ENCODE peak calls at places on chromosomes 13 and 19, in eight cellular contexts. D is tibial nerve, T is heart right ventricle, A is GM23338, R is hepatocyte, F is stomach, K is left ventricle myocardium inferior, C is left lung. U is an unnamed sample.

GRCh38 chr19:51361228-51361627 is 5.0 kb downstream of the ETFB start:
- DNase-seq in D (no peak), T (no peak), A (no peak), R (no peak), F (no peak), K (no peak), C (no peak), U (no peak)

GRCh38 chr13:62293081-62293480 is 877.4 kb upstream of the PCDH20 start:
- DNase-seq in D (no peak), T (no peak), A (no peak), R (peak; percentile 4), F (no peak), K (no peak), C (no peak), U (no peak)

GRCh38 chr13:98990701-98991100 is 12.8 kb upstream of the DOCK9 start:
- DNase-seq in D (no peak), T (no peak), A (peak; percentile 65), R (no peak), F (no peak), K (no peak), C (no peak), U (no peak)

GRCh38 chr13:102399791-102400618 is 1.8 kb downstream of the FGF14 start:
- DNase-seq in D (no peak), T (no peak), A (peak; percentile 55), R (no peak), F (no peak), K (peak; percentile 25), C (no peak), U (peak; percentile 60)

GRCh38 chr13:100610399-100611347 is 22.1 kb upstream of the GGACT start:
- DNase-seq in D (no peak), T (no peak), A (no peak), R (no peak), F (no peak), K (no peak), C (no peak), U (no peak)

GRCh38 chr13:26024558-26024957 is 27.3 kb downstream of the SHISA2 start:
- DNase-seq in D (no peak), T (no peak), A (no peak), R (no peak), F (peak; percentile 49), K (no peak), C (no peak), U (no peak)

GRCh38 chr13:67619987-67620386 is 389.9 kb upstream of the PCDH9 start:
- DNase-seq in D (no peak), T (no peak), A (no peak), R (peak; percentile 4), F (no peak), K (no peak), C (no peak), U (no peak)

GRCh38 chr13:113658836-113659235 is 838 bp upstream of the ATP4B start:
- DNase-seq in D (peak; percentile 2), T (no peak), A (no peak), R (no peak), F (peak; percentile 23), K (peak; percentile 0), C (peak; percentile 11), U (peak; percentile 32)

GRCh38 chr19:42290523-42291436 is 11.2 kb upstream of the PRR19 start:
- DNase-seq in D (no peak), T (no peak), A (peak; percentile 44), R (no peak), F (no peak), K (no peak), C (no peak), U (peak; percentile 47)

GRCh38 chr13:106916329-106916728 is 348.4 kb upstream of the ARGLU1 start:
- DNase-seq in D (no peak), T (no peak), A (no peak), R (no peak), F (no peak), K (no peak), C (no peak), U (no peak)

GRCh38 chr13:99778500-99778899 is 193.1 kb downstream of the ZIC5 start:
- DNase-seq in D (no peak), T (no peak), A (no peak), R (no peak), F (no peak), K (no peak), C (no peak), U (no peak)

GRCh38 chr13:34654203-34654602 is 287.9 kb upstream of the NBEA start:
- DNase-seq in D (no peak), T (no peak), A (peak; percentile 9), R (no peak), F (no peak), K (no peak), C (no peak), U (no peak)

GRCh38 chr19:27672309-27673047 is 1540.5 kb downstream of the UQCRFS1 start:
- DNase-seq in D (no peak), T (peak; percentile 56), A (no peak), R (no peak), F (peak; percentile 15), K (peak; percentile 32), C (no peak), U (no peak)

GRCh38 chr19:11987405-11988231 is 22.8 kb downstream of the ZNF763 start:
- DNase-seq in D (peak; percentile 92), T (peak; percentile 96), A (peak; percentile 99), R (peak; percentile 98), F (peak; percentile 97), K (peak; percentile 97), C (peak; percentile 98), U (peak; percentile 97)

GRCh38 chr19:11984986-11985385 is 20.1 kb downstream of the ZNF763 start:
- DNase-seq in D (no peak), T (no peak), A (peak; percentile 94), R (no peak), F (no peak), K (no peak), C (no peak), U (no peak)

GRCh38 chr19:11986754-11987153 is 21.9 kb downstream of the ZNF763 start:
- DNase-seq in D (no peak), T (no peak), A (peak; percentile 30), R (no peak), F (no peak), K (no peak), C (no peak), U (no peak)

DNA sequence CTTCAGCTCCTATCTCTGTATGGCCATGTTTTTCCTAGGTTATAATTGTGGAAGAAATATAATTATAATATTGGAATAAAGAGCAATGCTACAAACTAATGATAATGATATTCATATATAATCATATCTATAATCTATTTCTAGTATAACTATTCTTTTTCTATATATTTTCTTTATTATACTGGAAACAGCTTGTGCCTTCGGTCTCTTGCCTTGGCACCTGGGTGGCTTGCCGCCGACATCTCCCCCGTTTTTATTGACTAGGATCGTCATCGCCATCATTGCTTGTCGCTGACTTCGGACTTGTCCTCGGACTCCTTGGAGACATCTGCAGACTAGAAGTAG is 24.2 kb downstream of the ZNF763 start:
- DNase-seq in D (no peak), T (no peak), A (no peak), R (no peak), F (no peak), K (no peak), C (no peak), U (no peak)
- H3K27ac ChIP-seq in D (no peak overlapping the region), T (peak overlapping the region; percentile 78), A (no peak overlapping the region), R (no peak overlapping the region), F (peak overlapping the region; percentile 86), K (peak overlapping the region; percentile 83), C (peak overlapping the region; percentile 93), U (no peak overlapping the region)

DNA sequence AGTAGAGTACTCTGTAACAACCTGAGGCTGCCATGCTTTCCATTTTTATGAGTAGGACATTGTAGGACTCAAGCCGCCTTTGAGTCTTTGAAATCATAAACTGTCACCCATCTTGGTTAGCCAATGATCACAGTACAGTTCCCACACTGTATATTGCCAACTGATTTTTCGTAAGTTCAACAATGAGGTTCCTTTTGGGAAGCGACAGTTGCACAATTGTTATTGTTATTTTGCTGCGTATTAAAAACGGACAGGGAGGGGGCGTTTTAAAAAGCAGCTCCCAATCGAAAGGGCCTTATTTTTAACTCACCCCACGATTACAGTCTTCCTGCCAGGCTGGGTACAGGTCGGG is 608 bp downstream of the SLC46A3 start:
- DNase-seq in D (no peak), T (no peak), A (no peak), R (no peak), F (no peak), K (no peak), C (no peak), U (no peak)
- H3K27ac ChIP-seq in D (peak overlapping the region; percentile 92), T (peak overlapping the region; percentile 99), A (no peak overlapping the region), R (peak overlapping the region; percentile 74), F (peak overlapping the region; percentile 91), K (peak overlapping the region; percentile 99), C (peak overlapping the region; percentile 98), U (peak overlapping the region; percentile 95)

DNA sequence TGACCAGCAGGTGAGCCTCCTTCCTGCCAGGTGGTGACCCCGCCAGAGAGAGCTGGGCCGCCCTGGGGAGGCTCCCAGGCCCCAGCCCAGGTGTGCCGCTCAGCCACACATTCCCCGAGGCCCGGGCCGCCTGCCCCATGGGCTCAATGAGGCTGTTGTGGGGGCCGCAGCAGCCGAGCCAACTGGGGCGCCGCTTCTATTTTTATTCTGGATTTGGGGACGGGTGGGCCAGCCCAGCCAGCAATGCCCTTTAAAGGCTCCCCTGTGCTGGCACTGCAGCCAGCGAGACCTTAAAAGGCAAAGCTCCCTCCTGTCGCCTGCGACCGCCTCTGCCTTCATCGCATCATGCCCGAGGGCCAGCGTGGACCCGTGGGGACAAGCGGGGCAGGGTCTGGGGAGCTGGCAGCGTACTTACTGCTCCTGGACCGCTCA is 17.7 kb upstream of the CRTC1 start:
- DNase-seq in D (no peak), T (no peak), A (no peak), R (no peak), F (no peak), K (no peak), C (no peak), U (no peak)
- H3K27ac ChIP-seq in D (peak overlapping the region; percentile 56), T (no peak overlapping the region), A (no peak overlapping the region), R (no peak overlapping the region), F (peak overlapping the region; percentile 44), K (peak overlapping the region; percentile 8), C (no peak overlapping the region), U (no peak overlapping the region)

GRCh38 chr19:1908364-1908678 is 3.1 kb downstream of the ADAT3 start:
- DNase-seq in D (no peak), T (no peak), A (no peak), R (no peak), F (no peak), K (no peak), C (no peak), U (no peak)
- H3K27ac ChIP-seq in D (peak overlapping the region; percentile 77), T (no peak overlapping the region), A (no peak overlapping the region), R (peak overlapping the region; percentile 88), F (peak overlapping the region; percentile 82), K (no peak overlapping the region), C (no peak overlapping the region), U (no peak overlapping the region)